ENCODE peak calls at places on chromosomes 6 and 20, in nine cellular contexts. M, H, F, B, Q, X, I, C and T are unnamed samples.

GRCh38 chr6:33162471-33162870 is 29.8 kb downstream of the COL11A2 start:
- DNase-seq in M (no peak), H (no peak), F (no peak), B (no peak), Q (no peak), X (no peak), I (no peak), C (no peak), T (no peak)

GRCh38 chr6:34513628-34514027 is 42.5 kb downstream of the SPDEF start:
- DNase-seq in M (no peak), H (no peak), F (no peak), B (no peak), Q (no peak), X (no peak), I (no peak), C (no peak), T (no peak)

GRCh38 chr6:90222724-90223198 is 73.9 kb downstream of the BACH2 start:
- DNase-seq in M (no peak), H (no peak), F (no peak), B (peak), Q (no peak), X (no peak), I (no peak), C (no peak), T (no peak)

GRCh38 chr20:37494796-37495195 is 26.3 kb upstream of the NNAT start:
- DNase-seq in M (no peak), H (no peak), F (no peak), B (no peak), Q (no peak), X (no peak), I (no peak), C (no peak), T (no peak)

GRCh38 chr6:157989541-157990289 is 8.1 kb downstream of the SYNJ2 start:
- DNase-seq in M (peak), H (no peak), F (peak), B (no peak), Q (no peak), X (peak), I (no peak), C (peak), T (no peak)

GRCh38 chr20:63519765-63520593 is 586 bp upstream of the PPDPF start:
- DNase-seq in M (peak), H (no peak), F (peak), B (no peak), Q (no peak), X (peak), I (peak), C (peak), T (no peak)

GRCh38 chr6:31952140-31952805 is 6.4 kb downstream of the CFB start:
- DNase-seq in M (peak), H (no peak), F (peak), B (peak), Q (no peak), X (no peak), I (peak), C (peak), T (no peak)

GRCh38 chr20:56453347-56453746 is 15.1 kb upstream of the RTF2 start:
- DNase-seq in M (no peak), H (no peak), F (no peak), B (no peak), Q (no peak), X (no peak), I (no peak), C (no peak), T (no peak)

GRCh38 chr6:123803862-123804681 is at the start of gene NKAIN2:
- DNase-seq in M (no peak), H (no peak), F (no peak), B (no peak), Q (peak), X (no peak), I (peak), C (peak), T (no peak)

GRCh38 chr6:131001113-131001776 is 61.8 kb downstream of the EPB41L2 start:
- DNase-seq in M (no peak), H (no peak), F (no peak), B (no peak), Q (no peak), X (no peak), I (no peak), C (no peak), T (no peak)

GRCh38 chr6:40642837-40643236 is 55.7 kb upstream of the LRFN2 start:
- DNase-seq in M (no peak), H (no peak), F (no peak), B (no peak), Q (no peak), X (no peak), I (no peak), C (no peak), T (no peak)

GRCh38 chr20:58749098-58749766 is 56.6 kb downstream of the NPEPL1 start:
- DNase-seq in M (no peak), H (no peak), F (no peak), B (no peak), Q (no peak), X (no peak), I (no peak), C (no peak), T (no peak)

GRCh38 chr6:75157336-75157735 is 48.5 kb downstream of the COL12A1 start:
- DNase-seq in M (no peak), H (no peak), F (no peak), B (no peak), Q (no peak), X (no peak), I (no peak), C (peak), T (no peak)

GRCh38 chr20:37552415-37552814 is 24.7 kb upstream of the BLCAP start:
- DNase-seq in M (peak), H (no peak), F (no peak), B (no peak), Q (no peak), X (no peak), I (no peak), C (no peak), T (no peak)

GRCh38 chr6:28927856-28928255 is 4.1 kb upstream of the TRIM27 start:
- DNase-seq in M (no peak), H (no peak), F (no peak), B (no peak), Q (no peak), X (no peak), I (no peak), C (no peak), T (no peak)

GRCh38 chr6:158353851-158354508 is 41.7 kb downstream of the TULP4 start:
- DNase-seq in M (peak), H (no peak), F (peak), B (no peak), Q (no peak), X (no peak), I (no peak), C (peak), T (no peak)

GRCh38 chr6:46015119-46015968 is at the start of gene CLIC5:
- DNase-seq in M (no peak), H (no peak), F (no peak), B (no peak), Q (peak), X (no peak), I (peak), C (no peak), T (no peak)

GRCh38 chr6:99617131-99617530 is 10.5 kb downstream of the PRDM13 start:
- DNase-seq in M (no peak), H (no peak), F (no peak), B (no peak), Q (no peak), X (no peak), I (no peak), C (no peak), T (no peak)

GRCh38 chr6:101478891-101479290 is 85.4 kb downstream of the GRIK2 start:
- DNase-seq in M (no peak), H (no peak), F (no peak), B (no peak), Q (no peak), X (no peak), I (no peak), C (no peak), T (no peak)

GRCh38 chr6:35128496-35128895 is 12.6 kb downstream of the TCP11 start:
- DNase-seq in M (peak), H (no peak), F (no peak), B (no peak), Q (no peak), X (no peak), I (no peak), C (no peak), T (no peak)

GRCh38 chr20:37759761-37760209 is 66.0 kb downstream of the CTNNBL1 start:
- DNase-seq in M (no peak), H (no peak), F (no peak), B (no peak), Q (no peak), X (no peak), I (no peak), C (no peak), T (no peak)

GRCh38 chr6:13272131-13273046 is 55.9 kb downstream of the TBC1D7 start:
- DNase-seq in M (peak), H (peak), F (no peak), B (no peak), Q (peak), X (no peak), I (no peak), C (no peak), T (no peak)

GRCh38 chr6:33206864-33207568 is 1.3 kb upstream of the RING1 start:
- DNase-seq in M (no peak), H (no peak), F (no peak), B (no peak), Q (no peak), X (no peak), I (no peak), C (peak), T (no peak)

GRCh38 chr6:894274-894673 is 201.3 kb upstream of the EXOC2 start:
- DNase-seq in M (no peak), H (no peak), F (no peak), B (no peak), Q (no peak), X (no peak), I (peak), C (no peak), T (no peak)

GRCh38 chr6:36827261-36828079 is 11.8 kb downstream of the CPNE5 start:
- DNase-seq in M (peak), H (no peak), F (peak), B (no peak), Q (no peak), X (peak), I (no peak), C (peak), T (no peak)

GRCh38 chr6:114068119-114068518 is 97.2 kb upstream of the HDAC2 start:
- DNase-seq in M (no peak), H (no peak), F (no peak), B (no peak), Q (no peak), X (no peak), I (no peak), C (no peak), T (no peak)

GRCh38 chr6:25637946-25638345 is 14.1 kb upstream of the SCGN start:
- DNase-seq in M (no peak), H (no peak), F (no peak), B (peak), Q (no peak), X (no peak), I (peak), C (no peak), T (no peak)

GRCh38 chr20:376750-377149 is 3.8 kb upstream of the TRIB3 start:
- DNase-seq in M (no peak), H (no peak), F (no peak), B (no peak), Q (no peak), X (no peak), I (no peak), C (no peak), T (no peak)

GRCh38 chr6:138959521-138959920 is 28.5 kb downstream of the REPS1 start:
- DNase-seq in M (no peak), H (no peak), F (no peak), B (no peak), Q (no peak), X (no peak), I (no peak), C (no peak), T (no peak)

DNA sequence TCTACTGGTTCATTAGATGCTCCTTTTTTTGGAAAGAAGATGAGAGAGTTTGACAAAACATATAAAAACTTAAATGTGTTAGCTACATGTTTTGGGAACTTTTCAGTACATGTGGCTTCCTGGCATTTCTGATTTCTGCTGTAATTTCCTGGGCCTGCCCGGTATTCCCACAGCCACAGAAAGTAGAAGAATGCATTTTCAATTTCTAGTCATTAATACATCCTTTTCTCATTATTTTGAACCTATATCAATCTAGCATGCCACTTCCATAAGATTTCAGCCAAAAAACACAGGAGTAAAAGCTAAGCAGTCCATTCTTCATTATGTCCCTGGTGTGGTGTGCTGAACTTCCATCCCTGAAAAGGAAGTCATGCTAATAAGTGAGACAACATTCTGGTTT is 198.3 kb downstream of the WDR27 start:
- DNase-seq in M (peak), H (no peak), F (no peak), B (no peak), Q (no peak), X (no peak), I (no peak), C (no peak), T (no peak)
- H3K9ac ChIP-seq in M (no peak), H (no peak), F (no peak), B (no peak), Q (no peak), X (no peak), I (no peak), C (no peak), T (no peak)

GRCh38 chr20:46020515-46020914 is 8.5 kb upstream of the SLC12A5 start:
- DNase-seq in M (no peak), H (no peak), F (no peak), B (no peak), Q (no peak), X (no peak), I (no peak), C (no peak), T (no peak)

GRCh38 chr20:46023999-46024398 is 5.0 kb upstream of the SLC12A5 start:
- DNase-seq in M (no peak), H (no peak), F (no peak), B (no peak), Q (no peak), X (no peak), I (no peak), C (no peak), T (no peak)

GRCh38 chr20:46022411-46023147 is 6.4 kb upstream of the SLC12A5 start:
- DNase-seq in M (no peak), H (no peak), F (no peak), B (peak), Q (peak), X (peak), I (peak), C (no peak), T (no peak)

GRCh38 chr20:46023148-46023484 is 5.9 kb upstream of the SLC12A5 start:
- DNase-seq in M (no peak), H (no peak), F (no peak), B (no peak), Q (no peak), X (no peak), I (no peak), C (no peak), T (no peak)

DNA sequence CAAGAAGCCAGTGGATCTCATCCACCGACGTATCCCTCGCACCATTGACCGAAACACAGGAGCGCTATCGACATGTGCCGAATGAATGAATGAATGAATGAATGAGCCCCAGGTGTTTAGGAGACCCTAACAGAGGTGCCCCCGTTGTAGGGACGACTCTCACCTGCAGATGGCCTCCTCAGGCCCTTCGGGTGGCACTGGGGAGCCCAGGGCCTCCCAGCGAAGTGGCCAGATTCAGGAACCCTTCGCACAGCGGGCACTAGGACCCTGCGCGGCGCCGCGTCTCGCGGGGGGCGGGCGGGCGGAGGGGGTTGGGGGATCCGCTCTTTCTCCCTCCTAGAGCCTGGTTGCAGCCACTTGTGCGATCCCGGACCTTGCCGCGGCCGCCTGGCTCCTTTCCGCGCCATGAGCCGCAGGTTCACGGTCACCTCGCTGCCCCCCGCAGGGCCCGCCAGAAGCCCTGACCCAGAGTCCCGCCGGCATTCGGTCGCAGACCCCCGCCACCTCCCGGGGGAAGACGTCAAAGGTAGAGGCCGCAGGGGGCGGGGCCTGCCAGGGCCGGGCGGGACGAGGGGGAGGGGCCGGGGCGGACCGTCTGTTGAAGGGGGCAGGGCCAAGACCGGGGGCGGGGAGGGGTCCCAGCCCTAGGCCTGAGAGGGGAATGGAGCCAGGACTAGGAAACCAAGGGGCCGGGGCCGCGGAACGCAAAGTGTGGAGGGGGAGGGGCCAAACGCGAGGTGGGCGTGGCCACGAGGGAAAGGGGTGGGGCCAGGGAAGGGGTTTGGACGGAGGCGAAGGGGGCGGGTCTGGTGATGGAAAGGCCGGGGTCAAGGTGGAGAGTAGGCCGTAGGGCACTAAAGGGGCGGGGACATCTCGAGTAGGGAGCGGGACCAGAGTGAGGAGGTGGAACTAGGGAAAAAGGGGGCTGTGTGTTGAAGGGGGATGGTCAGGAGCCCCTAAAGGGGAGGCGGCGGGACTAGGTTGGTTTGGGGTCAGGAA is 7.4 kb upstream of the SLC12A5 start:
- DNase-seq in M (no peak), H (no peak), F (no peak), B (peak), Q (peak), X (peak), I (peak), C (peak), T (no peak)
- H3K9ac ChIP-seq in M (no peak), H (no peak), F (no peak), B (peak), Q (no peak), X (peak), I (no peak), C (no peak), T (peak)

GRCh38 chr6:27474172-27474465 is 1.2 kb upstream of the ZNF184 start:
- DNase-seq in M (no peak), H (no peak), F (no peak), B (no peak), Q (no peak), X (no peak), I (no peak), C (no peak), T (no peak)

GRCh38 chr6:27472617-27473400 is at the start of gene ZNF184:
- DNase-seq in M (peak), H (peak), F (peak), B (peak), Q (peak), X (peak), I (peak), C (peak), T (peak)

GRCh38 chr6:27471365-27472115 is 1.4 kb downstream of the ZNF184 start:
- DNase-seq in M (no peak), H (no peak), F (no peak), B (no peak), Q (no peak), X (no peak), I (no peak), C (no peak), T (no peak)

GRCh38 chr6:27470023-27470422 is 2.9 kb downstream of the ZNF184 start:
- DNase-seq in M (no peak), H (no peak), F (no peak), B (no peak), Q (no peak), X (no peak), I (no peak), C (no peak), T (no peak)

DNA sequence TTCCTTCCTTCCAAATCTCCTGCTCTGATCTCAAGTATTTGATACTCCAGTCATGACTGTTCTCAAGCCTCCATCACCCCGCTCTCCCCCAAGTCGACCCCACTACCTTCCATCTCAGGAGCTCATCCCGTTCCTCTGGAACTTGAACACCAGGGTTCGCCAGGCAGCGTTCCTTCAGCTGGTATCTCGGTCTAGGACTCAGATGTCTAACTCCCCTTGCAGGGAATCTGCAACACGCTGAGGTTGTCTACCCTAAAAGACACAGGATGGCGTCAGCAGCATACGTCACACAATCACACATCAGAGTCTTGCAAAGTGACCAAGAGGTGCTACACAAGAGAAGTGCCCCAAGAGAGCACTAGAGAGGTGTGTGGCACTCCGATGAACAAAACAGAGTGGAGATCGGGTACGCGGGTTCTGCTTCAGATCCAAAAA is 706 bp downstream of the ZNF184 start:
- DNase-seq in M (peak), H (peak), F (peak), B (peak), Q (peak), X (peak), I (peak), C (peak), T (no peak)
- H3K9ac ChIP-seq in M (peak), H (peak), F (peak), B (peak), Q (peak), X (peak), I (peak), C (peak), T (peak)

GRCh38 chr6:142845143-142845571 is 99.8 kb downstream of the HIVEP2 start:
- DNase-seq in M (peak), H (no peak), F (peak), B (no peak), Q (peak), X (no peak), I (no peak), C (peak), T (no peak)
- H3K9ac ChIP-seq in M (peak), H (peak), F (no peak), B (peak), Q (peak), X (no peak), I (no peak), C (peak), T (no peak)

GRCh38 chr20:21515300-21516179 is 1.7 kb upstream of the NKX2-2 start:
- DNase-seq in M (no peak), H (no peak), F (no peak), B (no peak), Q (no peak), X (no peak), I (no peak), C (no peak), T (no peak)
- H3K9ac ChIP-seq in M (no peak), H (no peak), F (no peak), B (no peak), Q (no peak), X (no peak), I (no peak), C (no peak), T (no peak)

DNA sequence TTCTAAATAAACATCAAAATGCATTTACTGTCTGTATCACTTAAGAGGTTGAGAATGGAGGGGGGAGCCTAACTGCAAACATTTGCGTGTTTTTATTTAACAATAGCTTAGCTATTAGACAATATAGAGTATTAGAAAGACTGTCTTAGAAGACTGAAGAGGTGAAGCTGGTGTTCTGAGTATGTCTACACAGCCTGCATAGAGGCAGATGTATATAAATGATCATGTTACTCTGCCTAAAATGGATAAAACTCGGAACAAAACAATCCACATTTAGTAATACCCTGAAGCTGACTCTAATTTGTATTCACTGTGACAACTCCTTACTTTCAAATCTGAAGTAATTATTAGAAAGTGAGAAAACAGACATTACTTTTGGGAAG is 181.9 kb downstream of the GMPR start:
- DNase-seq in M (no peak), H (no peak), F (no peak), B (no peak), Q (no peak), X (no peak), I (no peak), C (no peak), T (no peak)
- H3K9ac ChIP-seq in M (peak), H (peak), F (peak), B (no peak), Q (no peak), X (no peak), I (no peak), C (no peak), T (peak)

GRCh38 chr6:73349311-73349710 is 4.8 kb downstream of the DPPA5 start:
- DNase-seq in M (no peak), H (no peak), F (no peak), B (no peak), Q (no peak), X (no peak), I (peak), C (no peak), T (no peak)
- H3K9ac ChIP-seq in M (no peak), H (no peak), F (no peak), B (no peak), Q (no peak), X (no peak), I (no peak), C (no peak), T (no peak)